ENCODE peak calls at places on chromosomes 3 and 15, in seven cellular contexts. K is stimulated activated CD4-positive, alpha-beta T cell treated with anti-CD3 and anti-CD28 coated beads, Interleukin-12 subunit alpha, Interleukin-12 subunit beta, amount 100 ng/mL, for 4 hours; G is endodermal cell; N is left ventricle myocardium superior; Z is AG09309; Q is activated CD4-positive, alpha-beta T cell treated with anti-CD3 and anti-CD28 coated beads, Interleukin-2, amount 50 U/mL, for 24 hours; S is MM.1S. B is an unnamed sample.

GRCh38 chr3:127759826-127760225 is 62.5 kb downstream of the MGLL start:
- DNase-seq in N (no peak), K (no peak), Z (no peak), Q (no peak), S (no peak), G (no peak), B (no peak)

GRCh38 chr15:98650871-98651481 is 2.6 kb downstream of the IGF1R start:
- DNase-seq in N (peak; percentile 47), K (peak; percentile 15), Q (no peak), G (peak; percentile 59), Z (no peak), S (no peak), B (peak; percentile 8)

GRCh38 chr15:36429707-36430106 is 149.7 kb upstream of the CDIN1 start:
- DNase-seq in K (no peak), S (no peak), Z (no peak), N (no peak), Q (no peak), G (no peak), B (no peak)

GRCh38 chr15:59522988-59523461 is 85.0 kb downstream of the FAM81A start:
- DNase-seq in Z (no peak), N (no peak), G (peak; percentile 61), Q (no peak), K (no peak), S (no peak), B (no peak)

GRCh38 chr15:68635142-68635541 is 56.3 kb downstream of the CORO2B start:
- DNase-seq in S (no peak), K (no peak), Q (no peak), Z (no peak), G (no peak), N (peak; percentile 64), B (no peak)

GRCh38 chr15:71219646-71220045 is 104.4 kb downstream of the THSD4 start:
- DNase-seq in Q (no peak), S (no peak), Z (peak; percentile 76), G (no peak), K (no peak), N (no peak), B (no peak)

GRCh38 chr3:57130426-57131209 is 34.5 kb downstream of the IL17RD start:
- DNase-seq in N (peak; percentile 37), Z (no peak), Q (no peak), G (peak; percentile 100), K (no peak), S (no peak), B (peak; percentile 35)

GRCh38 chr3:172125963-172126403 is 86.6 kb downstream of the FNDC3B start:
- DNase-seq in Z (no peak), G (no peak), Q (no peak), S (no peak), N (peak; percentile 74), K (no peak), B (no peak)

GRCh38 chr3:172716476-172716875 is 5.6 kb upstream of the NCEH1 start:
- DNase-seq in S (no peak), Q (no peak), G (no peak), K (no peak), Z (no peak), N (no peak), B (no peak)

GRCh38 chr3:194439915-194440550 is 41.0 kb upstream of the GP5 start:
- DNase-seq in G (no peak), K (no peak), Z (no peak), N (no peak), S (no peak), Q (no peak), B (no peak)

GRCh38 chr3:186598108-186598784 is 14.6 kb upstream of the AHSG start:
- DNase-seq in Z (no peak), G (no peak), K (no peak), N (peak; percentile 86), S (no peak), Q (no peak), B (no peak)

GRCh38 chr3:149703474-149703873 is 45.6 kb upstream of the WWTR1 start:
- DNase-seq in S (no peak), G (no peak), N (peak; percentile 71), K (no peak), Z (peak; percentile 21), Q (no peak), B (no peak)

GRCh38 chr15:25345943-25346342 is 92.9 kb downstream of the UBE3A start:
- DNase-seq in Q (no peak), N (peak; percentile 75), G (peak; percentile 75), S (no peak), Z (no peak), K (no peak), B (no peak)

GRCh38 chr3:15851735-15852134 is 54.0 kb upstream of the ANKRD28 start:
- DNase-seq in G (no peak), N (no peak), Q (no peak), S (no peak), Z (no peak), K (no peak), B (no peak)

GRCh38 chr3:127525373-127525772 is 65.2 kb downstream of the TPRA1 start:
- DNase-seq in Z (peak; percentile 4), N (no peak), G (peak; percentile 30), S (no peak), Q (no peak), K (no peak), B (no peak)

GRCh38 chr3:50830451-50830850 is 155.7 kb downstream of the DOCK3 start:
- DNase-seq in Q (no peak), Z (no peak), S (no peak), G (no peak), N (no peak), K (no peak), B (no peak)

GRCh38 chr3:31959951-31960792 is 20.9 kb downstream of the OSBPL10 start:
- DNase-seq in S (no peak), G (peak; percentile 56), Z (no peak), N (no peak), Q (no peak), K (no peak), B (no peak)

B was measured in GM12865.